ENCODE peak calls at places on chromosomes 6 and 20, in seven cellular contexts. One of them, this sample, is unnamed.

GRCh38 chr6:148200302-148200701 is 142.3 kb upstream of the SASH1 start:
- DNase-seq in hypothalamus: peak
- DNase-seq in BJ: no peak
- DNase-seq in HFFc6: no peak
- DNase-seq in activated CD4-positive, alpha-beta T cell treated with anti-CD3 and anti-CD28 coated beads, Interleukin-2, amount 10 ng/mL, durations not matched to agents 7 days and 5 days: no peak
- DNase-seq in PC-9: no peak
- DNase-seq in lower lobe of right lung: no peak
- DNase-seq in this sample: no peak

GRCh38 chr6:37125779-37126553 is 44.0 kb upstream of the PIM1 start:
- DNase-seq in hypothalamus: no peak
- DNase-seq in BJ: no peak
- DNase-seq in HFFc6: no peak
- DNase-seq in activated CD4-positive, alpha-beta T cell treated with anti-CD3 and anti-CD28 coated beads, Interleukin-2, amount 10 ng/mL, durations not matched to agents 7 days and 5 days: no peak
- DNase-seq in PC-9: peak
- DNase-seq in lower lobe of right lung: no peak
- DNase-seq in this sample: no peak

GRCh38 chr20:25247100-25247665 is 702 bp upstream of the PYGB start:
- DNase-seq in hypothalamus: peak
- DNase-seq in BJ: no peak
- DNase-seq in HFFc6: peak
- DNase-seq in activated CD4-positive, alpha-beta T cell treated with anti-CD3 and anti-CD28 coated beads, Interleukin-2, amount 10 ng/mL, durations not matched to agents 7 days and 5 days: no peak
- DNase-seq in PC-9: peak
- DNase-seq in lower lobe of right lung: peak
- DNase-seq in this sample: peak

GRCh38 chr6:93036835-93037234 is 382.5 kb downstream of the EPHA7 start:
- DNase-seq in hypothalamus: no peak
- DNase-seq in BJ: no peak
- DNase-seq in HFFc6: no peak
- DNase-seq in activated CD4-positive, alpha-beta T cell treated with anti-CD3 and anti-CD28 coated beads, Interleukin-2, amount 10 ng/mL, durations not matched to agents 7 days and 5 days: no peak
- DNase-seq in PC-9: no peak
- DNase-seq in lower lobe of right lung: no peak
- DNase-seq in this sample: no peak

GRCh38 chr6:140105857-140106256 is 731.4 kb upstream of the CITED2 start:
- DNase-seq in hypothalamus: no peak
- DNase-seq in BJ: no peak
- DNase-seq in HFFc6: no peak
- DNase-seq in activated CD4-positive, alpha-beta T cell treated with anti-CD3 and anti-CD28 coated beads, Interleukin-2, amount 10 ng/mL, durations not matched to agents 7 days and 5 days: no peak
- DNase-seq in PC-9: no peak
- DNase-seq in lower lobe of right lung: no peak
- DNase-seq in this sample: no peak

GRCh38 chr6:524803-525202 is 132.1 kb downstream of the HUS1B start:
- DNase-seq in hypothalamus: peak
- DNase-seq in BJ: no peak
- DNase-seq in HFFc6: no peak
- DNase-seq in activated CD4-positive, alpha-beta T cell treated with anti-CD3 and anti-CD28 coated beads, Interleukin-2, amount 10 ng/mL, durations not matched to agents 7 days and 5 days: peak
- DNase-seq in PC-9: no peak
- DNase-seq in lower lobe of right lung: no peak
- DNase-seq in this sample: no peak

GRCh38 chr6:80742481-80742880 is 636.0 kb downstream of the BCKDHB start:
- DNase-seq in hypothalamus: no peak
- DNase-seq in BJ: no peak
- DNase-seq in HFFc6: peak
- DNase-seq in activated CD4-positive, alpha-beta T cell treated with anti-CD3 and anti-CD28 coated beads, Interleukin-2, amount 10 ng/mL, durations not matched to agents 7 days and 5 days: no peak
- DNase-seq in PC-9: no peak
- DNase-seq in lower lobe of right lung: no peak
- DNase-seq in this sample: no peak

GRCh38 chr6:12594541-12594893 is 122.0 kb upstream of the PHACTR1 start:
- DNase-seq in hypothalamus: no peak
- DNase-seq in BJ: no peak
- DNase-seq in HFFc6: no peak
- DNase-seq in activated CD4-positive, alpha-beta T cell treated with anti-CD3 and anti-CD28 coated beads, Interleukin-2, amount 10 ng/mL, durations not matched to agents 7 days and 5 days: no peak
- DNase-seq in PC-9: no peak
- DNase-seq in lower lobe of right lung: no peak
- DNase-seq in this sample: no peak

GRCh38 chr6:147906361-147906760 is 397.9 kb downstream of the SAMD5 start:
- DNase-seq in hypothalamus: no peak
- DNase-seq in BJ: no peak
- DNase-seq in HFFc6: no peak
- DNase-seq in activated CD4-positive, alpha-beta T cell treated with anti-CD3 and anti-CD28 coated beads, Interleukin-2, amount 10 ng/mL, durations not matched to agents 7 days and 5 days: no peak
- DNase-seq in PC-9: no peak
- DNase-seq in lower lobe of right lung: no peak
- DNase-seq in this sample: peak

GRCh38 chr6:132401120-132401940 is at the start of gene MOXD1:
- DNase-seq in hypothalamus: no peak
- DNase-seq in BJ: no peak
- DNase-seq in HFFc6: peak
- DNase-seq in activated CD4-positive, alpha-beta T cell treated with anti-CD3 and anti-CD28 coated beads, Interleukin-2, amount 10 ng/mL, durations not matched to agents 7 days and 5 days: no peak
- DNase-seq in PC-9: peak
- DNase-seq in lower lobe of right lung: no peak
- DNase-seq in this sample: peak

GRCh38 chr20:10047427-10047826 is 12.6 kb downstream of the ANKEF1 start:
- DNase-seq in hypothalamus: no peak
- DNase-seq in BJ: no peak
- DNase-seq in HFFc6: no peak
- DNase-seq in activated CD4-positive, alpha-beta T cell treated with anti-CD3 and anti-CD28 coated beads, Interleukin-2, amount 10 ng/mL, durations not matched to agents 7 days and 5 days: no peak
- DNase-seq in PC-9: no peak
- DNase-seq in lower lobe of right lung: no peak
- DNase-seq in this sample: peak

GRCh38 chr6:33983109-33983475 is 162.8 kb downstream of the GRM4 start:
- DNase-seq in hypothalamus: no peak
- DNase-seq in BJ: no peak
- DNase-seq in HFFc6: no peak
- DNase-seq in activated CD4-positive, alpha-beta T cell treated with anti-CD3 and anti-CD28 coated beads, Interleukin-2, amount 10 ng/mL, durations not matched to agents 7 days and 5 days: no peak
- DNase-seq in PC-9: peak
- DNase-seq in lower lobe of right lung: peak
- DNase-seq in this sample: peak

GRCh38 chr6:106872044-106872443 is 102.5 kb downstream of the CD24 start:
- DNase-seq in hypothalamus: no peak
- DNase-seq in BJ: no peak
- DNase-seq in HFFc6: no peak
- DNase-seq in activated CD4-positive, alpha-beta T cell treated with anti-CD3 and anti-CD28 coated beads, Interleukin-2, amount 10 ng/mL, durations not matched to agents 7 days and 5 days: no peak
- DNase-seq in PC-9: peak
- DNase-seq in lower lobe of right lung: no peak
- DNase-seq in this sample: no peak

GRCh38 chr6:44731485-44732095 is 344.1 kb downstream of the CDC5L start:
- DNase-seq in hypothalamus: no peak
- DNase-seq in BJ: no peak
- DNase-seq in HFFc6: no peak
- DNase-seq in activated CD4-positive, alpha-beta T cell treated with anti-CD3 and anti-CD28 coated beads, Interleukin-2, amount 10 ng/mL, durations not matched to agents 7 days and 5 days: no peak
- DNase-seq in PC-9: no peak
- DNase-seq in lower lobe of right lung: no peak
- DNase-seq in this sample: no peak

GRCh38 chr6:14450133-14451040 is 332.8 kb downstream of the CD83 start:
- DNase-seq in hypothalamus: no peak
- DNase-seq in BJ: no peak
- DNase-seq in HFFc6: no peak
- DNase-seq in activated CD4-positive, alpha-beta T cell treated with anti-CD3 and anti-CD28 coated beads, Interleukin-2, amount 10 ng/mL, durations not matched to agents 7 days and 5 days: no peak
- DNase-seq in PC-9: no peak
- DNase-seq in lower lobe of right lung: no peak
- DNase-seq in this sample: no peak

GRCh38 chr6:36368421-36368820 is 19.0 kb downstream of the ETV7 start:
- DNase-seq in hypothalamus: no peak
- DNase-seq in BJ: no peak
- DNase-seq in HFFc6: no peak
- DNase-seq in activated CD4-positive, alpha-beta T cell treated with anti-CD3 and anti-CD28 coated beads, Interleukin-2, amount 10 ng/mL, durations not matched to agents 7 days and 5 days: no peak
- DNase-seq in PC-9: no peak
- DNase-seq in lower lobe of right lung: no peak
- DNase-seq in this sample: no peak

GRCh38 chr6:55782275-55782674 is 93.1 kb downstream of the BMP5 start:
- DNase-seq in hypothalamus: no peak
- DNase-seq in BJ: no peak
- DNase-seq in HFFc6: no peak
- DNase-seq in activated CD4-positive, alpha-beta T cell treated with anti-CD3 and anti-CD28 coated beads, Interleukin-2, amount 10 ng/mL, durations not matched to agents 7 days and 5 days: no peak
- DNase-seq in PC-9: no peak
- DNase-seq in lower lobe of right lung: no peak
- DNase-seq in this sample: no peak

GRCh38 chr6:17281100-17281496 is at the start of gene RBM24:
- DNase-seq in hypothalamus: peak
- DNase-seq in BJ: no peak
- DNase-seq in HFFc6: peak
- DNase-seq in activated CD4-positive, alpha-beta T cell treated with anti-CD3 and anti-CD28 coated beads, Interleukin-2, amount 10 ng/mL, durations not matched to agents 7 days and 5 days: peak
- DNase-seq in PC-9: peak
- DNase-seq in lower lobe of right lung: peak
- DNase-seq in this sample: peak

GRCh38 chr6:43020847-43021246 is 576 bp upstream of the RRP36 start:
- DNase-seq in hypothalamus: no peak
- DNase-seq in BJ: no peak
- DNase-seq in HFFc6: no peak
- DNase-seq in activated CD4-positive, alpha-beta T cell treated with anti-CD3 and anti-CD28 coated beads, Interleukin-2, amount 10 ng/mL, durations not matched to agents 7 days and 5 days: no peak
- DNase-seq in PC-9: no peak
- DNase-seq in lower lobe of right lung: no peak
- DNase-seq in this sample: no peak

GRCh38 chr6:106334646-106335448 is 9.3 kb upstream of the ATG5 start:
- DNase-seq in hypothalamus: no peak
- DNase-seq in BJ: peak
- DNase-seq in HFFc6: peak
- DNase-seq in activated CD4-positive, alpha-beta T cell treated with anti-CD3 and anti-CD28 coated beads, Interleukin-2, amount 10 ng/mL, durations not matched to agents 7 days and 5 days: peak
- DNase-seq in PC-9: peak
- DNase-seq in lower lobe of right lung: peak
- DNase-seq in this sample: no peak